ENCODE peak calls at places on chromosomes 3 and 15, in nine cellular contexts. V is tibial artery, Q is cardiac muscle cell, K is tibial nerve, M is PC-3, B is OCI-LY7, L is neural progenitor cell, E is right lobe of liver, X is ascending aorta. A is an unnamed sample.

GRCh38 chr15:89776274-89777072 is at the start of gene MESP2:
- DNase-seq in L (peak; percentile 96), E (peak; percentile 86), B (no peak), K (peak; percentile 66), X (peak; percentile 87), Q (peak; percentile 91), V (peak; percentile 92), M (peak; percentile 51), A (peak; percentile 93)

GRCh38 chr15:66285462-66286280 is 7.7 kb upstream of the DIS3L start:
- DNase-seq in X (no peak), B (no peak), K (no peak), V (no peak), M (no peak), Q (peak; percentile 19), E (no peak), L (no peak), A (no peak)

GRCh38 chr3:124829175-124829818 is 57.9 kb downstream of the ITGB5 start:
- DNase-seq in V (no peak), X (no peak), E (no peak), Q (no peak), M (no peak), L (no peak), B (no peak), K (peak; percentile 48), A (no peak)

GRCh38 chr3:171393032-171393744 is 67.0 kb downstream of the TNIK start:
- DNase-seq in X (no peak), Q (peak; percentile 74), V (no peak), E (no peak), B (no peak), L (peak; percentile 65), M (no peak), K (no peak), A (no peak)

GRCh38 chr3:30331519-30331918 is 274.9 kb upstream of the TGFBR2 start:
- DNase-seq in M (no peak), X (no peak), B (no peak), L (no peak), E (no peak), Q (no peak), K (no peak), V (no peak), A (no peak)

GRCh38 chr15:44468713-44469385 is 41.4 kb downstream of the CTDSPL2 start:
- DNase-seq in M (peak; percentile 58), L (no peak), K (no peak), Q (no peak), E (no peak), B (no peak), V (no peak), X (no peak), A (no peak)

GRCh38 chr3:158794936-158795518 is 6.8 kb upstream of the MFSD1 start:
- DNase-seq in K (no peak), V (no peak), M (peak; percentile 68), B (peak; percentile 61), E (no peak), L (peak; percentile 37), Q (no peak), X (no peak), A (no peak)

GRCh38 chr15:85337398-85338074 is 42.9 kb upstream of the AKAP13 start:
- DNase-seq in M (no peak), B (no peak), K (no peak), V (no peak), X (no peak), Q (no peak), E (no peak), L (no peak), A (no peak)

GRCh38 chr3:18386274-18386673 is 38.9 kb downstream of the SATB1 start:
- DNase-seq in L (no peak), X (no peak), Q (no peak), M (no peak), V (no peak), E (no peak), B (no peak), K (no peak), A (no peak)

GRCh38 chr15:45522179-45522930 is at the start of gene SLC30A4:
- DNase-seq in E (peak; percentile 77), M (peak; percentile 38), B (peak; percentile 57), L (peak; percentile 81), X (peak; percentile 84), K (peak; percentile 44), Q (peak; percentile 74), V (peak; percentile 83), A (peak; percentile 83)

GRCh38 chr15:85452436-85452835 is 72.0 kb downstream of the AKAP13 start:
- DNase-seq in E (no peak), M (no peak), L (no peak), Q (no peak), V (no peak), K (no peak), B (peak; percentile 49), X (no peak), A (no peak)

GRCh38 chr3:134028486-134029255 is 1.1 kb downstream of the SLCO2A1 start:
- DNase-seq in E (no peak), Q (peak; percentile 20), M (no peak), X (no peak), L (peak; percentile 16), V (no peak), K (no peak), B (no peak), A (no peak)

GRCh38 chr3:172467170-172467824 is 19.0 kb upstream of the GHSR start:
- DNase-seq in E (no peak), L (no peak), M (peak; percentile 53), Q (no peak), X (no peak), V (no peak), K (no peak), B (no peak), A (no peak)

DNA sequence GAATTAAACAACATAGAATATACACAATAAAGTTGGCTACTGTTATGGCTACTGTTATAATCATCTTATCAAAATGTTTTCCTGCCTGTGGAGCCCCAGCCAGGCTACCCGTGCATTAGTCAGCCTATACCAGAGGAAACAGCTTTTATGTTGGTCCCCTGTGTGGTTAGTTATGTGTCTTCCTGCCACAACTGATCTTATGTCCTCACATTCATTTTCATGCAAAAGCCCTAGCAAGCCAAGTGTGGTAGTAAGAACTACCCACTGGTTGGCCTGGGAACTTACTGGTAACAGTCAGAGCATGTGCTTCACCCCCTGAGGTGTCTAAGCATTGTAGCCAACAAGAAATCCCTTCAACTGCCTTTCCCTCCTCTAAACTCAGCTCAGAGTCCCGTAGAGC is 21.8 kb downstream of the MGLL start:
- DNase-seq in B (no peak), X (no peak), V (no peak), E (no peak), M (no peak), Q (no peak), K (no peak), L (no peak), A (no peak)
- H3K4me1 ChIP-seq in B (no peaks in the 10 kb centered on the region), X (no peaks in the 10 kb centered on the region), V (no peaks in the 10 kb centered on the region), E (no peaks in the 10 kb centered on the region), M (peaks cover 50% of the 10 kb centered on the region), Q (no peaks in the 10 kb centered on the region), K (no peaks in the 10 kb centered on the region), L (no peaks in the 10 kb centered on the region), A (peaks cover 10% of the 10 kb centered on the region)

DNA sequence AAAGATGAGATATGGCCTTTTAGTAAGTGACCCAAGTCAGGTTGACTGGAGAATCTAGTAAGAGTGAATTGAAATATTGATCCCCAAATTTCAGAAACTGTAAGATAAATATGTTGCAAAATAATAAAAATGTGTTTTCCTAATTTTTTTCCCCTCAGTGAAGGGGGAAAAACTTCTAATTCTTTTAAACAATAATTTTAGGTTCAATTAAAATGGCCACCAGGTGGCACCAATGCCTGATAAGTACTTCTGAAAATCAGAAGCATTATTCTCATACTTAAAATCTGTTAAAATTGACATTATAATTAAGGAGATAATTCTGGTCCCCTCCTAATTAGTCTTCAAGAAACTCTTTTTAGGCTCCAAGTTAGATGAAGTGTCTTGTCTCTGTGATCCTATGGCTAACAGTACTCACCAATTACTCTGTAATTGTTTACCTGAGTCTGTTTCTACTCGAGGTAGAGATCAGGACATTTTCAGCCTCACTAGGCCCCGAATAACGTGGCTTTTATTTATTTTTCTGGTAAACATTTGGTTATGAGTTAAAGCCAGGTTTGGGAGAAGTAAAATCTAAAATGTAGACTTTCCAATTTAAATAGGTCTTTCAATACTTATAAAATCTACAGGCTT is 52.6 kb downstream of the NMD3 start:
- DNase-seq in Q (peak; percentile 65), V (no peak), X (no peak), M (peak; percentile 81), E (no peak), B (peak; percentile 60), L (peak; percentile 61), K (peak; percentile 61), A (no peak)
- TF ChIP-seq CTCF in Q (peak; percentile 46), V (peak; percentile 60), X (peak; percentile 7), M (peak; percentile 85), E (peak; percentile 74), B (peak; percentile 88), L (peak; percentile 82), K (peak; percentile 70), A (peak; percentile 24)

DNA sequence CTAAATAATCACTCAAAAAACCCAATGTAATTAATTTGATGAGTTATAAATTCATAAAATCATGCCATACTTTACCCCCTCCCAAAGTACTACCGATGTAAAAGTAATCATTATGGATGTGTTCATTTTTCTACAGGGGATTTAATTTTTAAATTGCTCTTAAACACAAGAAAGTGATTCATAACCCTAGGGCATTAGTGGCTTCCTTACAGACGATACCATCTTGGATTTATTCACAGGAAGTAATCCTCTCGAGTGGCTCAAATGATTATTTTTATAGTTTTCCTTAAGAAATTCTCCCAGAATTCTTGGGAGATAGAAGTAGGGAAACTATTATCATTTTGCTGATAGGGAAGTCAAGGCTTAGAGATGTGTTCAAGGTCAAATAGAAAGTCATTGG is 80.9 kb downstream of the PEX5L start:
- DNase-seq in V (no peak), M (peak; percentile 16), L (no peak), B (no peak), Q (no peak), X (no peak), E (no peak), K (no peak), A (no peak)
- H3K4me3 ChIP-seq in V (no peak overlapping the region), M (no peak overlapping the region), L (no peak overlapping the region), B (peak overlapping the region; percentile 35), Q (no peak overlapping the region), X (no peak overlapping the region), E (no peak overlapping the region), K (no peak overlapping the region), A (no peak overlapping the region)

DNA sequence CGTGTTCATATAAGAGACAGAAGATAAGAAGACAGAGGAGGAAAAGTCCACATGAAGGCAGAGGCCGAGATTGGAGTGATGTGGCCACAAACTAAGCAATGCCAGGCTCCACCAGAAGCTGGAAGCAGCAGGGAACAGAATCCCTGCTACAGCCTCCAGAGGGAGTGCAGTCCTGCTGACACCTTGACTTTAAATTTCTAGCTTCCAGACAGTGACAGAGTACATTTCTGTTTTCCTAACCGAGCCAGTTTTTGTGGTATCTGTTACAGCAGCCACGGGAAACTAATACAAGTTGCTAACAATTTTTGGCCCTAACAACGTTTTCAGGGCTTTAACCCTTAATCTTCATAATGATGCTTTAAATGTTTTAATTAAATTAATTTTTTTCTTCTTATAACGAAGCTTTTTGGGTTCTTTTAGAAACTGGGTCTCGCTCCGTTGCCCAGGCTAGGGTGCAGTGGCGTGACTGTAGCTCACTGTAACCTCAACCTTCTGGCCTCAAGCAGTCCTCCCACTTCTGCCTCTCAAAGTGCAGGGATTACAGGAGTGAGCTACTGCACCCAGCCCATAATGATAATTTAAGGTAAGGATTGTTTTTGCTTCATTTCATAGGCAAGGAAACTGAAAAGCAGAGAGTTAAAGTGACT is 202.3 kb upstream of the PROK2 start:
- DNase-seq in X (no peak), L (no peak), M (peak; percentile 43), E (no peak), Q (no peak), B (no peak), V (no peak), K (no peak), A (no peak)
- H3K4me1 ChIP-seq in X (no peaks in the 10 kb centered on the region), L (no peaks in the 10 kb centered on the region), M (peaks cover 9% of the 10 kb centered on the region), E (no peaks in the 10 kb centered on the region), Q (no peaks in the 10 kb centered on the region), B (peaks cover 54% of the 10 kb centered on the region), V (no peaks in the 10 kb centered on the region), K (no peaks in the 10 kb centered on the region), A (peaks cover 7% of the 10 kb centered on the region)